ENCODE peak calls at places on chromosomes 16 and 17, in five cellular contexts. Z, M, U, T and W are unnamed samples.

GRCh38 chr17:64202683-64203430 is 60.2 kb downstream of the TEX2 start:
- DNase-seq in Z (peak; percentile 55), T (no peak), U (no peak), M (no peak), W (no peak)

GRCh38 chr17:20259668-20260067 is 207.7 kb downstream of the LGALS9B start:
- DNase-seq in T (no peak), M (no peak), Z (no peak), U (no peak), W (no peak)

GRCh38 chr16:85443116-85443515 is 170.0 kb upstream of the GSE1 start:
- DNase-seq in T (no peak), Z (no peak), U (no peak), M (no peak), W (no peak)

GRCh38 chr17:1762233-1762905 is 509 bp downstream of the SERPINF1 start:
- DNase-seq in Z (peak; percentile 88), T (no peak), M (peak; percentile 47), U (no peak), W (no peak)

GRCh38 chr17:16371742-16372141 is 9.1 kb upstream of the UBB start:
- DNase-seq in U (no peak), Z (no peak), T (no peak), M (no peak), W (no peak)

GRCh38 chr16:80144191-80144590 is 396.6 kb upstream of the DYNLRB2 start:
- DNase-seq in M (no peak), Z (no peak), U (no peak), T (peak; percentile 72), W (no peak)

GRCh38 chr17:49249292-49249794 is 18.8 kb upstream of the PHOSPHO1 start:
- DNase-seq in Z (no peak), M (peak; percentile 68), T (no peak), U (no peak), W (no peak)

GRCh38 chr16:11014159-11014558 is 69.8 kb downstream of the CLEC16A start:
- DNase-seq in T (no peak), M (no peak), U (no peak), Z (no peak), W (no peak)

GRCh38 chr16:50916040-50916439 is 174.2 kb downstream of the CYLD start:
- DNase-seq in U (no peak), Z (no peak), T (no peak), M (no peak), W (no peak)

GRCh38 chr17:42284020-42284369 is 4.3 kb upstream of the STAT5A start:
- DNase-seq in M (no peak), U (no peak), Z (no peak), T (no peak), W (no peak)

GRCh38 chr16:68113765-68114240 is 28.6 kb downstream of the NFATC3 start:
- DNase-seq in T (no peak), M (no peak), U (no peak), Z (no peak), W (no peak)

GRCh38 chr17:43723697-43724359 is 34.8 kb downstream of the SOST start:
- DNase-seq in U (peak; percentile 27), M (no peak), T (no peak), Z (peak; percentile 17), W (no peak)

GRCh38 chr17:16040710-16041251 is 41.2 kb downstream of the TTC19 start:
- DNase-seq in Z (peak; percentile 93), U (no peak), T (no peak), M (no peak), W (no peak)

GRCh38 chr16:11666108-11667055 is 1.9 kb upstream of the SNN start:
- DNase-seq in M (no peak), U (no peak), Z (no peak), T (no peak), W (no peak)

GRCh38 chr17:27631409-27631755 is 394 bp downstream of the LGALS9 start:
- DNase-seq in U (no peak), T (no peak), M (no peak), Z (no peak), W (no peak)

GRCh38 chr16:77987772-77988171 is 34.6 kb upstream of the CLEC3A start:
- DNase-seq in Z (no peak), U (no peak), M (no peak), T (no peak), W (no peak)

GRCh38 chr16:58448890-58449289 is 51.1 kb upstream of the NDRG4 start:
- DNase-seq in Z (peak; percentile 74), M (no peak), U (no peak), T (no peak), W (no peak)

GRCh38 chr17:78791840-78792709 is 10.0 kb upstream of the CYTH1 start:
- DNase-seq in T (no peak), U (no peak), Z (no peak), M (no peak), W (no peak)

GRCh38 chr17:43030137-43030767 is 5.2 kb downstream of the RND2 start:
- DNase-seq in U (no peak), Z (no peak), T (no peak), M (no peak), W (no peak)

GRCh38 chr16:86558355-86559193 is 3.5 kb upstream of the MTHFSD start:
- DNase-seq in U (no peak), T (no peak), M (no peak), Z (no peak), W (no peak)

GRCh38 chr17:56679148-56679766 is 85.8 kb downstream of the NOG start:
- DNase-seq in T (no peak), M (peak; percentile 20), U (peak; percentile 15), Z (peak; percentile 15), W (peak; percentile 45)

DNA sequence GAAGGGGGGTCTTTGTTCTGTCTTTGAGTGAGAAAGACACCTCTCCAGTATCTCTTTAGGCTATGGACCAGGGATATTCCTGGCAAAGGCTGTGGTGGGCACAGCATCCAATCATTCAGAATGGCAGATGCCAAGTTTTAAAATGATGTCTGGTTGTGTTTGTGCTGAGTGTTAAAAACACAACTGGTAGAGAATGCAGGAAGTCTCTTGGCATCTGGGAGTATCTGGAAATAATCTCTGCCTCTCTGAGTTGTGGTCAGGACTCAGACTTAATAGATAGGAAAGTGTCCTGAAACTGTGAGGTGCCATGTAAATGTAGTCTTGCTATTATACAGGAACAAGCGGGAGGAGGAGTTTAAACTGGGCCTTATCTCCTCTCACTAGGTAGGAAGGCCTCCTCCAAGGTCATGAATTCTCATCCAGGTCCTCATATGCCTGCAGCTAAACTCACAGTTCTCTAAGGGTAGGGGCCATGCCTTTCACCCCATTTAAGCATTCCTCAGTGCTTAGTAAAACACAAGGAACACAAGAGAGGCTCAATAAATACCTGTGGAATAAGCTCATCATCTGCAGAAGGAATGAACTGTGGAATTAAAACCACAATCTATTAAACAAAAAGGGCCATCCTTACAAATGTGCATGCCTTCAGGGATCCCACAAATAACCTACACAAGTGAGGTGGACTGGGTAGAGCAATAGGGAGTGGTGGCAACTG is 317.6 kb downstream of the CBLN1 start:
- DNase-seq in Z (no peak), T (no peak), U (peak; percentile 74), M (no peak), W (no peak)
- TF ChIP-seq JUND in Z (no peak), T (no peak), U (peak; percentile 90), M (no peak), W (no peak)

DNA sequence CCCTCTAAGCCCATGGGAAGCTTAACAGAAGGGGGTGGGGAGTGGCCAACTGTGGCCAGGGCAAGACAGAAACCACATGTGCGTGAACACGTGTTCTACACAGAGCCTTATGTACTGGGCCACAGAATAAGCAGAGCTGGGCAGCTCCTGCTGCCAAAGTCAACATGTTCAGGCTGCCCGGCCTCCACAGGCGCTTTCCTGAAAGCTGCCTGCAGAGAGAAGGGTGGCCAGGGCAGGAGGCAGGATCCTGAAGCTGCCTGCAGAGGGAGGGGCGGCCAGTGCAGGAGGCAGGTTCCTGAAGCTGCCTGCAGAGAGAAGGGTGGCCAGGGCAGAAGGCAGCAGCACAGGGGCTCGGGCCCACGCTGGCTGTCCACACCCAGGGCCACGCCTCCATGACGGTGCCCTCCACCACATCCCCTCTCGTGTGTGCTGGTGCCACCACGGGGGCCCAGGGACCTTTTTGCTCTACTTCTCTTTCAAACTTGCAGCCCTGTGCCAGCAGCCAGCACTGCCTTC is 79.5 kb downstream of the ANKRD11 start:
- DNase-seq in Z (peak; percentile 34), M (no peak), U (no peak), T (no peak), W (peak; percentile 73)
- TF ChIP-seq JUND in Z (no peak), M (no peak), U (no peak), T (no peak), W (no peak)

GRCh38 chr16:88677721-88678120 is 8.6 kb downstream of the SNAI3 start:
- DNase-seq in T (no peak), Z (no peak), U (no peak), M (no peak), W (no peak)
- TF ChIP-seq JUND in T (no peak), Z (no peak), U (no peak), M (no peak), W (no peak)

GRCh38 chr17:3556905-3557767 is 476 bp downstream of the TRPV3 start:
- DNase-seq in T (no peak), Z (no peak), U (no peak), M (no peak), W (peak; percentile 56)

GRCh38 chr17:3559270-3559645 is 1.6 kb upstream of the TRPV3 start:
- DNase-seq in M (no peak), T (no peak), U (no peak), Z (no peak), W (no peak)

GRCh38 chr17:3557768-3558583 is at the start of gene TRPV3:
- DNase-seq in M (peak; percentile 79), Z (no peak), T (peak; percentile 66), U (peak; percentile 21), W (peak; percentile 89)

GRCh38 chr17:3556239-3556904 is 1.2 kb downstream of the TRPV3 start:
- DNase-seq in Z (no peak), T (no peak), M (no peak), U (no peak), W (no peak)

GRCh38 chr17:3558603-3559269 is 1.1 kb upstream of the TRPV3 start:
- DNase-seq in M (no peak), T (peak; percentile 87), Z (no peak), U (no peak), W (no peak)
- TF ChIP-seq JUND in M (no peak), T (peak; percentile 37), Z (no peak), U (no peak), W (no peak)

GRCh38 chr16:56633535-56633934 is 1.1 kb downstream of the MT1M start:
- DNase-seq in Z (no peak), T (no peak), M (no peak), U (no peak), W (no peak)
- TF ChIP-seq JUND in Z (no peak), T (no peak), M (no peak), U (no peak), W (no peak)